ENCODE peak calls at places on chromosomes 16 and 17, in seven cellular contexts. C is NCI-H460; H is HCEC 1CT; W is naive thymus-derived CD8-positive, alpha-beta T cell; J is HuH-7.5; K is cardiac fibroblast; M is GM23248. B is an unnamed sample.

GRCh38 chr16:24731722-24732419 is 2.4 kb downstream of the TNRC6A start:
- DNase-seq in C (no peak), K (no peak), J (no peak), H (no peak), M (no peak), W (no peak), B (no peak)

GRCh38 chr17:74442670-74443515 is 11.0 kb downstream of the GPRC5C start:
- DNase-seq in M (peak), W (no peak), H (no peak), C (no peak), J (peak), K (peak), B (no peak)

GRCh38 chr16:6016530-6017184 is 919.1 kb upstream of the EEF2KMT start:
- DNase-seq in W (no peak), J (peak), C (no peak), M (peak), H (no peak), K (peak), B (peak)

GRCh38 chr16:50252874-50253510 is 13.4 kb upstream of the ADCY7 start:
- DNase-seq in C (no peak), M (peak), J (no peak), W (no peak), K (no peak), H (no peak), B (no peak)

GRCh38 chr16:57271867-57272495 is 12.5 kb downstream of the PLLP start:
- DNase-seq in W (no peak), C (no peak), K (no peak), H (no peak), J (no peak), M (no peak), B (no peak)

GRCh38 chr17:8138672-8139371 is 13.4 kb downstream of the PER1 start:
- DNase-seq in K (peak), M (peak), C (peak), H (peak), J (peak), W (peak), B (peak)

GRCh38 chr16:81697886-81698635 is 81.0 kb upstream of the PLCG2 start:
- DNase-seq in C (no peak), K (no peak), H (no peak), M (no peak), J (no peak), W (no peak), B (no peak)

GRCh38 chr16:89373355-89374110 is 116.8 kb downstream of the ANKRD11 start:
- DNase-seq in C (no peak), K (peak), M (no peak), W (no peak), J (no peak), H (no peak), B (no peak)

GRCh38 chr17:33521784-33522183 is 228.7 kb upstream of the ASIC2 start:
- DNase-seq in H (no peak), C (no peak), W (no peak), J (no peak), K (no peak), M (peak), B (peak)

GRCh38 chr17:72344613-72345012 is 223.8 kb downstream of the SOX9 start:
- DNase-seq in C (no peak), W (no peak), K (no peak), J (no peak), M (no peak), H (no peak), B (no peak)

GRCh38 chr17:57567278-57567677 is 177.8 kb downstream of the CCDC182 start:
- DNase-seq in K (no peak), J (no peak), C (no peak), M (no peak), W (no peak), H (no peak), B (no peak)

GRCh38 chr17:74768069-74768762 is 7.9 kb downstream of the NAT9 start:
- DNase-seq in H (peak), C (no peak), M (peak), J (no peak), W (no peak), K (peak), B (peak)

GRCh38 chr16:10949424-10949970 is 5.1 kb downstream of the CLEC16A start:
- DNase-seq in H (no peak), W (no peak), J (no peak), K (peak), C (no peak), M (peak), B (peak)

GRCh38 chr17:17253445-17253844 is 16.5 kb upstream of the FLCN start:
- DNase-seq in M (no peak), C (no peak), J (no peak), H (no peak), W (no peak), K (no peak), B (no peak)